ENCODE peak calls at places on chromosomes 12 and 14, in five cellular contexts. One of them, this sample, is unnamed.

GRCh38 chr12:4779749-4780148 is 59.5 kb downstream of the GALNT8 start:
- DNase-seq in stimulated activated CD8-positive, alpha-beta memory T cell treated with anti-CD3 and anti-CD28 coated beads, Interleukin-2, amount 100 ng/mL, for 1 hour: no peak
- DNase-seq in GM03348: no peak
- DNase-seq in stimulated activated CD4-positive, alpha-beta T cell treated with anti-CD3 and anti-CD28 coated beads, Interleukin-1b, Interleukin-23, amount 100 ng/mL, for 24 hours: no peak
- DNase-seq in mammary epithelial cell: no peak
- DNase-seq in this sample: no peak

GRCh38 chr14:74302160-74302628 is 540 bp downstream of the ABCD4 start:
- DNase-seq in stimulated activated CD8-positive, alpha-beta memory T cell treated with anti-CD3 and anti-CD28 coated beads, Interleukin-2, amount 100 ng/mL, for 1 hour: no peak
- DNase-seq in GM03348: peak; percentile 77
- DNase-seq in stimulated activated CD4-positive, alpha-beta T cell treated with anti-CD3 and anti-CD28 coated beads, Interleukin-1b, Interleukin-23, amount 100 ng/mL, for 24 hours: no peak
- DNase-seq in mammary epithelial cell: peak; percentile 47
- DNase-seq in this sample: peak; percentile 52

GRCh38 chr12:31355747-31356107 is 29.8 kb upstream of the SINHCAF start:
- DNase-seq in stimulated activated CD8-positive, alpha-beta memory T cell treated with anti-CD3 and anti-CD28 coated beads, Interleukin-2, amount 100 ng/mL, for 1 hour: no peak
- DNase-seq in GM03348: no peak
- DNase-seq in stimulated activated CD4-positive, alpha-beta T cell treated with anti-CD3 and anti-CD28 coated beads, Interleukin-1b, Interleukin-23, amount 100 ng/mL, for 24 hours: no peak
- DNase-seq in mammary epithelial cell: no peak
- DNase-seq in this sample: no peak

GRCh38 chr14:88463318-88463717 is 77.9 kb downstream of the SPATA7 start:
- DNase-seq in stimulated activated CD8-positive, alpha-beta memory T cell treated with anti-CD3 and anti-CD28 coated beads, Interleukin-2, amount 100 ng/mL, for 1 hour: no peak
- DNase-seq in GM03348: no peak
- DNase-seq in stimulated activated CD4-positive, alpha-beta T cell treated with anti-CD3 and anti-CD28 coated beads, Interleukin-1b, Interleukin-23, amount 100 ng/mL, for 24 hours: no peak
- DNase-seq in mammary epithelial cell: no peak
- DNase-seq in this sample: no peak

GRCh38 chr12:124438415-124439056 is 128.9 kb downstream of the NCOR2 start:
- DNase-seq in stimulated activated CD8-positive, alpha-beta memory T cell treated with anti-CD3 and anti-CD28 coated beads, Interleukin-2, amount 100 ng/mL, for 1 hour: no peak
- DNase-seq in GM03348: no peak
- DNase-seq in stimulated activated CD4-positive, alpha-beta T cell treated with anti-CD3 and anti-CD28 coated beads, Interleukin-1b, Interleukin-23, amount 100 ng/mL, for 24 hours: no peak
- DNase-seq in mammary epithelial cell: no peak
- DNase-seq in this sample: no peak

GRCh38 chr12:107377596-107378385 is 284.4 kb upstream of the CRY1 start:
- DNase-seq in stimulated activated CD8-positive, alpha-beta memory T cell treated with anti-CD3 and anti-CD28 coated beads, Interleukin-2, amount 100 ng/mL, for 1 hour: no peak
- DNase-seq in GM03348: no peak
- DNase-seq in stimulated activated CD4-positive, alpha-beta T cell treated with anti-CD3 and anti-CD28 coated beads, Interleukin-1b, Interleukin-23, amount 100 ng/mL, for 24 hours: no peak
- DNase-seq in mammary epithelial cell: no peak
- DNase-seq in this sample: no peak

GRCh38 chr14:24871302-24871701 is 178.6 kb downstream of the STXBP6 start:
- DNase-seq in stimulated activated CD8-positive, alpha-beta memory T cell treated with anti-CD3 and anti-CD28 coated beads, Interleukin-2, amount 100 ng/mL, for 1 hour: no peak
- DNase-seq in GM03348: no peak
- DNase-seq in stimulated activated CD4-positive, alpha-beta T cell treated with anti-CD3 and anti-CD28 coated beads, Interleukin-1b, Interleukin-23, amount 100 ng/mL, for 24 hours: no peak
- DNase-seq in mammary epithelial cell: no peak
- DNase-seq in this sample: no peak

GRCh38 chr12:46702581-46703344 is 123.0 kb downstream of the SLC38A4 start:
- DNase-seq in stimulated activated CD8-positive, alpha-beta memory T cell treated with anti-CD3 and anti-CD28 coated beads, Interleukin-2, amount 100 ng/mL, for 1 hour: no peak
- DNase-seq in GM03348: peak; percentile 62
- DNase-seq in stimulated activated CD4-positive, alpha-beta T cell treated with anti-CD3 and anti-CD28 coated beads, Interleukin-1b, Interleukin-23, amount 100 ng/mL, for 24 hours: no peak
- DNase-seq in mammary epithelial cell: peak; percentile 99
- DNase-seq in this sample: peak; percentile 100